ENCODE peak calls at places on chromosomes 6 and 20, in five cellular contexts. W, N, M, A and V are unnamed samples. For H3K36me3, the result is how much of the 10 kb centered on the place peaks cover.

GRCh38 chr20:20359628-20360027 is 8.3 kb upstream of the INSM1 start:
- DNase-seq in W (no peak), N (no peak), M (no peak), A (no peak), V (no peak)

GRCh38 chr6:26159417-26160273 is 72.4 kb downstream of the HFE start:
- DNase-seq in W (no peak), N (no peak), M (no peak), A (no peak), V (no peak)

GRCh38 chr6:43292341-43292740 is 5.7 kb upstream of the SLC22A7 start:
- DNase-seq in W (no peak), N (no peak), M (no peak), A (no peak), V (no peak)

GRCh38 chr6:71383891-71384489 is 95.4 kb downstream of the OGFRL1 start:
- DNase-seq in W (peak), N (no peak), M (no peak), A (no peak), V (no peak)

GRCh38 chr6:35318200-35318844 is 20.7 kb downstream of the DEF6 start:
- DNase-seq in W (peak), N (peak), M (peak), A (peak), V (peak)

GRCh38 chr6:149242883-149243282 is 74.6 kb upstream of the TAB2 start:
- DNase-seq in W (peak), N (no peak), M (no peak), A (no peak), V (no peak)

GRCh38 chr6:92710048-92710447 is 709.3 kb downstream of the EPHA7 start:
- DNase-seq in W (no peak), N (no peak), M (no peak), A (no peak), V (no peak)

GRCh38 chr6:12403946-12404647 is 113.9 kb downstream of the EDN1 start:
- DNase-seq in W (no peak), N (no peak), M (no peak), A (no peak), V (no peak)

GRCh38 chr6:118537579-118537978 is 10.5 kb upstream of the PLN start:
- DNase-seq in W (no peak), N (no peak), M (no peak), A (no peak), V (no peak)

GRCh38 chr20:33685328-33686007 is 717 bp downstream of the E2F1 start:
- DNase-seq in W (no peak), N (no peak), M (no peak), A (no peak), V (peak)

DNA sequence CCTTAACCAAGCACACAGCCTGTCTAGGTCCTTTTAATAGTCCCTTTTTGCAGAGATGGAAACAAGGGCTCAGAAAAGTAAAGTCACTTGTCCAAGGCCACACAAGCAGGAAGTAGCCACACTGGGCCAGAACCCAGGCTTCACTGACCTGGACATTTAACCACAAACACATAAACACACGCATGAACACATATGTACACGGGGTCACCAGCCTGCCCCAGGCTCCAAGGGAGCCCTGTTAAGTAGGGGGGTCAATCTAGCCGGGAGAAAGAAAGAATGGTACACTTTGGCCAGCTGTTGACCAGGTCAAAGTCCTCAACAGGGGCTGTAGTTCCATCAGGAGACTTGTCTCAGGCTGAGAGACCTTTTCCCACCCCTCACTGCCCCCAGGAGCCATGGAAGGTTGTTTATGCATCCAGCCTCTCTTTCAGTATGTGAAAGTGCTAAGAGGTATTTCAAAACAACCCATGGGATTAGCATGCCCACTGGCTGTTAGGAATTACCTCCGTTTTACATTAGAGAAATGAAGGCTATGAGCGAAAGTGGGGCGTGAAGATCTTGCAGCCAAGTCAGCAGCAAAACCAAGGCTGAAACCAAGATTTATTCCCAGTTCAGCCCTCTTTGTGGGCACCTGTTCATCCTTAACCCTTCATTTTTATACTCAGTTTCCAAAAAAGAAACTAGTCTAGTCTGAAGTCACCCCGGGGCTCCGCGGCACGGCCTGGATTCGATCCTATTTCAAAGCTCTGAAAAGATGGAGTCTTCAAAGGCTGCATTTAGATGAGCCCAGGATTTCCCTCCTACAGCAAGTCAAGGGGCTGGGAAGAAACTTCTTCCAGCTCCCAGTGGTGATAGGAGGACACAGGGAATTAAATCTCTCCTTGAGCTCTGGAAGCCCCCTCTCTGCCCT is 9.8 kb downstream of the SDC4 start:
- DNase-seq in W (no peak), N (no peak), M (no peak), A (no peak), V (no peak)
- H3K36me3 ChIP-seq in W (under half), N (under half), M (under half), A (under half), V (under half)

GRCh38 chr6:157688960-157689599 is 134.0 kb upstream of the SNX9 start:
- DNase-seq in W (no peak), N (no peak), M (no peak), A (no peak), V (no peak)
- TF ChIP-seq CTCF in W (peak), N (no peak), M (no peak), A (no peak), V (no peak)

GRCh38 chr6:16955899-16956298 is 146.0 kb upstream of the STMND1 start:
- DNase-seq in W (no peak), N (no peak), M (no peak), A (no peak), V (no peak)
- H3K27ac ChIP-seq in W (no peak), N (no peak), M (no peak), A (no peak), V (no peak)

DNA sequence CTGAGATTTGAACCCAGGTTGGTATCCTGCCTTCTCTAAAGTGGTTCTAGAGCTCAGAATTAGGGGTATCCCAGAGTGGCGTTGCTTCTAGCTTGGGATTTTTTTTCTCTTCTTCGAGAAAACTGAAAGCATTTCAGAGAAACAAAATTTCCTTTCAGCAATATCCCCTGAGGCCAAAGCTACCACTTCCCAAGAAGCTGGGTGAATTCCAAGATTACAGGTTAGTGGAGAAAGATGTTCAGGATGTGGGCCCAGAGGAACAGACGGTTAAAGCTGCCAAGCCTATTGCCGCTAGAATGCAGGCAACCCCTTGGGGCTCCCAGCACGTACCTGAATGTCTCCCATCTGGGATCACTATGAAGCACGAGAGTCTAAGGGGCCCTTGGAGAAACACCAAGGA is 134.1 kb downstream of the FOXO3 start:
- DNase-seq in W (no peak), N (no peak), M (no peak), A (no peak), V (no peak)
- H3K36me3 ChIP-seq in W (under half), N (under half), M (under half), A (under half), V (under half)

GRCh38 chr6:154731296-154732218 is 1.7 kb upstream of the SCAF8 start:
- DNase-seq in W (no peak), N (no peak), M (no peak), A (no peak), V (no peak)
- TF ChIP-seq CTCF in W (no peak), N (no peak), M (no peak), A (no peak), V (no peak)

DNA sequence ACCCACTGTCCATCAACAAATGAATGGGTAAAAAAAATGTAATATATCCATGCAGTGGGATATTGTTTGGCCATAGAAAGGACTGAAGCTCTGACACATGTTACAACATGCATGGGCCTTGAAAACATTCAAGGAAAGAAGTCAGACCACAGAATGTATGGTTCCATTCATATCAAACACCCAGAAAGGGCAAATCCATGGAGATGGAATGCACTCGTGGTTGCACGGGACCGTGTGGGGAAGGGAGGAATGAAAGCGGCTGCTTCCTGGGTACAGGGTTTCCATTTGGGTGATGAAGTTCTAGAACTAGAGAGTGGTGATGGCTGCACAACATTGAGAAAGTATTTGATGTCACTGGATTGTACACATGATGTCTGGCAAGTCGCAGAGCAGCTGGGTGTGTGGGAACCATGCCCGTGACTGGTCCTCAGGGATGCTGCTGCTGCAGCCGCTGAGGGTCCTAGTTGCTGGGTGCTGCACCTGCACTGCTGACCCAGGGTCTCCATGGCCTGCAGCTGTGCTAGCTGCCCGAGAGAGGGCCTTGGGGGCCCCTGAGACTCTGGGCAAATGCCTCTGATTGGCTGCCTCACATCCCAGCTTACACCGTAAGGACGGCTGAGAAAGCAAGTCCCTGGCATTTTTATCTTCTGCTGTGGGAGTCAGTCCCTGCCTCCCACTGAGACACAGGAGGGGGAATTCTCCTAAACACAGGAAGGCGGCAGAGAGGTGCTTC is 220.2 kb downstream of the NRN1 start:
- DNase-seq in W (no peak), N (no peak), M (no peak), A (no peak), V (no peak)
- H3K27ac ChIP-seq in W (no peak), N (no peak), M (no peak), A (no peak), V (no peak)

DNA sequence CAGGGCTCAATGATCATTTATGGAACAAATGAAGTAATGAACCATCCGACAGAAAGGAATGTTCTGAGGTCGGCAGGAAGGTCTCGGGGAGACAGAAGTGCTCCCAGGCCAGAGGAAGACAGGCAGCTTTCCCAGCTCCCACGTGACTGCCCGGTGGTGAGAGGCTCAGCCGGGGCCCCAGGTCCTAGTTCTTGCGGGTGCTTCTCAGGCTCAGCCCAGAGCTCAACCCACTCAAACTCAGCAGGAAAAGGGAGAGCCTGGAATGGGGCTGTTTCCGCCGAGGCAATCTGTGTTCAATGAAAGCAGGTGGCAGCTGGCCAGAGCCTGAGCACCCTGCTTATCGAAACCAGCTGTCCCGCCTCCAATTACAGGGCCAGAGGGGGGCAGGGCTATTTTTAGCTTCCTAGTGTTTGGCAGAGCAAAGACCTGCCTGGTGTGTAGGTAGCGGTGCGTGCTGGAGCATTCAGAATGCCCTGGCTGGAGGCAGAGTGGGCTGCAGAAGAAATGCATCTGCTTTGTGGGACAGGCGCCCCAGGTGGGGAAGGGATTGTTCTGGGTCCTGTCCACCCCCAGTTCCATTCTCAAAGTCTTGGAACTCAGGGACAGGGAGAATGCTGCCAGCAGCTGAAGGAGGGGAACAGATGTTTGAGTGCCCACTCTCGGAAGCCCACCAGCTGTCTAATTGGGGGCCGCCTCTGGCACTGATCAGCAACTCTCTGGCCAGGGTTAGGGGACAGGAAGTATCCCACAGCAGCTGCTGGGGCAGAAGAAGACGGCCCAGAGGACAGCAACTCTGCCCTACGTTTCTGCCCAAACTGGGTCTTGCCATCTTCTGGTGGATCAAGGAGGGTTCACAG is 145.0 kb downstream of the PREX1 start:
- DNase-seq in W (peak), N (peak), M (peak), A (peak), V (peak)
- H3K36me3 ChIP-seq in W (under half), N (under half), M (under half), A (under half), V (under half)

DNA sequence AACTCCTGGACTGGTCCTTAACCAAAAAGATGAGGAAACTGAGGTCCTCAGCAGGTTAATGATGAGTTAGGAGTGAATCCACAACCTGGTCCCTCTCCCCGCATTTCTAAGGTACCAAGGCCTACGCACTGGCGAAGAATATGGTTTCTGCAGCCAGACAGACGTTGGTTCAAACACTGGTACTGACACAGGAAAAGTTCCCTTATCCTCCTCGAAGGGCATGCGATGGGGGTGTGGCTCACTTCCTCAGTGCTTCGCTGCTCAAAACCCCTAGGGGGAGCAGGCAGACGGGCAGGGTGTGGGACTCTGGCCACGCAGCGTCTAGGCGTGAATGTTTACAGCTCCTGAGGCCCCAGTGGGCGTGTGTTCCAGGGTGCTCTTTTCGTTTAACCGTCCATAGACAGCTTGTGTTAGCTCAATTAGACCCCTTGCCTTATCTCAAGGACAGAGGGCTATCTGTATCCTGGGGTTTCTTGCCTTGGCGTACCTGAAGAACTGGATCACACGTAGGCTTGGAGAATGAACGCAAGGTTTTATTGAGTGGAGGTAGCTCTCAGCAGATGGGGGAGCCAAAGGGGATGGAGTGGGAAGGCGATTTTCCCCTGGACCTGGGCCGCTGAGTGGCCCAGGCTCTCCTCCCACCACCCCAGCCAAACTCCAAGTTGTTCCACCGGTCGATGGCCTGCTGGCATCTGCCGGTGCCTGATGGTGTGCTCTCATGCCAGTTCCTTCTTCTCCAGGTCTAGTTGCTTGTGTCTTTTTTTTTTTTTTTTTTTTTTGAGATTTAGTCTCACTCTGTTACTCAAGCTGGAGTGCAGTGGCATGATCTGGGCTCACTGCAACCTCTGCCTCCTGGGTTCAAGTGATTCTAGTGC is 31.8 kb upstream of the PTPN1 start:
- DNase-seq in W (peak), N (peak), M (peak), A (peak), V (peak)
- TF ChIP-seq CTCF in W (peak), N (peak), M (peak), A (no peak), V (peak)